ENCODE peak calls at places on chromosomes 13 and 19, in six cellular contexts. M is CD8-positive, alpha-beta T cell; T is GM12864; X is A549; E is Caco-2; P is DND-41. D is an unnamed sample.

GRCh38 chr19:41744850-41745249 is 10.5 kb upstream of the CEACAM6 start:
- DNase-seq in E (no peak), M (no peak), T (no peak), X (no peak), P (no peak), D (no peak)

GRCh38 chr19:29675650-29676186 is 10.5 kb downstream of the PLEKHF1 start:
- DNase-seq in M (no peak), P (no peak), T (no peak), X (no peak), E (no peak), D (no peak)

GRCh38 chr13:31890946-31891345 is 140.6 kb upstream of the FRY start:
- DNase-seq in P (no peak), E (no peak), T (no peak), X (no peak), M (no peak), D (no peak)

GRCh38 chr13:25455146-25455545 is 83.4 kb downstream of the ATP8A2 start:
- DNase-seq in T (no peak), P (no peak), E (no peak), M (no peak), X (no peak), D (peak; percentile 45)

GRCh38 chr13:61246351-61246750 is 169.3 kb downstream of the PCDH20 start:
- DNase-seq in E (no peak), P (no peak), X (no peak), T (no peak), M (no peak), D (no peak)

GRCh38 chr13:71218960-71219359 is 648.0 kb downstream of the DACH1 start:
- DNase-seq in X (peak; percentile 12), E (peak; percentile 54), M (no peak), T (no peak), P (no peak), D (no peak)

GRCh38 chr19:46499692-46500091 is 4.0 kb upstream of the PNMA8B start:
- DNase-seq in T (no peak), M (no peak), E (no peak), P (no peak), X (no peak), D (peak; percentile 42)

GRCh38 chr19:17259118-17259780 is 5.3 kb downstream of the USHBP1 start:
- DNase-seq in E (no peak), T (no peak), P (no peak), X (no peak), M (no peak), D (no peak)

GRCh38 chr13:109804654-109805053 is 18.3 kb upstream of the IRS2 start:
- DNase-seq in M (no peak), T (no peak), X (no peak), E (no peak), P (no peak), D (no peak)

GRCh38 chr19:34678421-34678820 is 943 bp downstream of the ZNF302 start:
- DNase-seq in P (no peak), M (no peak), T (no peak), E (no peak), X (no peak), D (no peak)

GRCh38 chr19:28793391-28794168 is 419.4 kb downstream of the UQCRFS1 start:
- DNase-seq in E (no peak), X (no peak), P (no peak), M (no peak), T (no peak), D (no peak)

GRCh38 chr19:13103585-13103923 is 896 bp upstream of the LYL1 start:
- DNase-seq in X (no peak), E (no peak), P (no peak), M (no peak), T (no peak), D (no peak)

GRCh38 chr19:13102666-13103584 is at the start of gene LYL1:
- DNase-seq in M (peak; percentile 28), P (no peak), X (peak; percentile 18), T (no peak), E (peak; percentile 74), D (no peak)

GRCh38 chr19:13104848-13105646 is 2.4 kb upstream of the LYL1 start:
- DNase-seq in T (no peak), M (peak; percentile 22), X (no peak), E (no peak), P (no peak), D (no peak)

GRCh38 chr19:13102416-13102665 is 317 bp downstream of the LYL1 start:
- DNase-seq in E (no peak), P (no peak), M (no peak), X (no peak), T (no peak), D (no peak)

DNA sequence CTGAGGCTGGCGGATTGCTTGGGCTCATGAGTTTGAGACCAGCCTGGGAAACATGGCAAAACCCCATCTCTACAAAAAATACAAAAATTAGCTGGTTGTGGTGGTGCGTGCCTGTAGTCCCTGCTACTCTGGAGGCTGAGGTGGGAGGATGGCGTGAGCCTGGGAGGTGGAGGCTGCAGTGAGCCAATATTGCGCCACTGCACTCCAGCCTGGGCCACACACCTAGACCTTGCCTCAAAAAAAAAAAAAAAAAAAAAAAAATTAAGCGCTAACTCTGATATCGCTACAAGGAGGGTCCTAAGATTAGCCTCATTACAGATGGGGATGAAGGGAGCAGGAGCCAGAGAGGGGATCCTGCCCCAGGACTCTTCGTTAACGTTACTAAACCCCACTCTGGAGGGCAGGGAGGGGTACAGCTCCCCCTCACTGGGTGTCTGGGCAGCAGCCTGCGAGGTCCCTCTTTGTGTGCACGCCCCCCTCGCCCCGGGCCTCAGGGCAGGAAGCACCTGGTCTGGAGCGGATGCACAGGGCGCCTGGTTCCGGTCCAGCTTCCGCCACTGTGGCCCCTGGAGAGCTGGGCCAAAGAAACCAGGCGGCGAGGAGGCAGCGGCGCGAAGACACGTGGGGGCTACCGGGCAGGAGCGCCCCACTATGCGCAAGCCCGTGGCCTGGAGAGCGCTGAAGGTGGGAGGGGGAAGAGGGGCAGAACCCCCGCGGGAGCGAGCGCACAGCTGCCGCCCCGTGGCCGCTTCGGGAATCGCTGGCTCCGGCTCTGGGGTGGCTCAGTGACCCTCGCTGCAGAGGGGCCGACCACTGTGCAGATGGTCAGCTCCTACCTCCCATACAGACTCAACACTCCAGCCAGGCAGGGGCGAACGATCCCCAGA is 1.5 kb upstream of the LYL1 start:
- DNase-seq in P (peak; percentile 53), T (no peak), X (no peak), E (no peak), M (peak; percentile 69), D (no peak)
- H3K4me3 ChIP-seq in P (no peak overlapping the region), T (peak overlapping the region; percentile 70), X (no peak overlapping the region), E (no peak overlapping the region), M (peak overlapping the region; percentile 81), D (no peak overlapping the region)

GRCh38 chr19:19115954-19116353 is 22.3 kb downstream of the TMEM161A start:
- DNase-seq in P (peak; percentile 42), X (peak; percentile 37), M (peak; percentile 55), E (no peak), T (peak; percentile 21), D (no peak)
- TF ChIP-seq CTCF in P (peak; percentile 70), X (peak; percentile 27), M (peak; percentile 17), E (peak; percentile 30), T (peak; percentile 81), D (peak; percentile 64)

GRCh38 chr13:85333511-85333910 is 465.7 kb downstream of the SLITRK6 start:
- DNase-seq in T (no peak), E (no peak), X (no peak), M (no peak), P (no peak), D (no peak)
- H3K4me3 ChIP-seq in T (no peak overlapping the region), E (no peak overlapping the region), X (no peak overlapping the region), M (no peak overlapping the region), P (no peak overlapping the region), D (no peak overlapping the region)

GRCh38 chr19:2129486-2129885 is 21.9 kb downstream of the AP3D1 start:
- DNase-seq in X (no peak), M (no peak), P (no peak), E (no peak), T (no peak), D (no peak)

GRCh38 chr19:2129022-2129421 is 22.3 kb downstream of the AP3D1 start:
- DNase-seq in E (no peak), X (no peak), P (no peak), T (no peak), M (no peak), D (no peak)

GRCh38 chr19:2129892-2130770 is 21.2 kb downstream of the AP3D1 start:
- DNase-seq in P (no peak), X (no peak), M (no peak), T (no peak), E (no peak), D (no peak)

GRCh38 chr19:2126879-2127518 is 24.4 kb downstream of the AP3D1 start:
- DNase-seq in P (no peak), T (no peak), E (no peak), M (no peak), X (no peak), D (no peak)

DNA sequence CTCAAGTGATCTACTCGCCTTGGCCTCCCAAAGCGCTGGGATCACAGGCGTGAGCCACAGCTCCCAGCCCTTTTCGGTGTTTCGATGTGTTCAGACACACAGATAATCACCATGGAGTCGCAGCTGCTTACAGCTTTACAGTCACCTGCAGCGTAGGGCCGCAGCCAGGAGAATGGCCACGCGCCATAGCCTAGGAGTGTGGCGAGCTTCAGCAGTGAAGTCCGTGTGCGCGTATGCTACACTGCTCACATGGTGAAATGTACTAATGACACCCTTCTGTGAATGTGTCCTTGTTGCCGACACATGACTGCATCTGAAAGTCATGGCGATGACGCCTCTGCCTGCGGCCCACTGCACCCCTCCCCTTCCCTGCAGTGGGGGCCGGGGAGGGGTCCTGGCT is 23.6 kb downstream of the AP3D1 start:
- DNase-seq in P (no peak), T (no peak), E (no peak), M (no peak), X (no peak), D (no peak)
- TF ChIP-seq CTCF in P (no peak), T (no peak), E (no peak), M (no peak), X (no peak), D (no peak)

GRCh38 chr19:18287836-18288772 is 6.7 kb upstream of the JUND start:
- DNase-seq in P (no peak), X (no peak), E (no peak), M (no peak), T (no peak), D (no peak)
- H3K4me3 ChIP-seq in P (no peak overlapping the region), X (no peak overlapping the region), E (no peak overlapping the region), M (no peak overlapping the region), T (no peak overlapping the region), D (no peak overlapping the region)

DNA sequence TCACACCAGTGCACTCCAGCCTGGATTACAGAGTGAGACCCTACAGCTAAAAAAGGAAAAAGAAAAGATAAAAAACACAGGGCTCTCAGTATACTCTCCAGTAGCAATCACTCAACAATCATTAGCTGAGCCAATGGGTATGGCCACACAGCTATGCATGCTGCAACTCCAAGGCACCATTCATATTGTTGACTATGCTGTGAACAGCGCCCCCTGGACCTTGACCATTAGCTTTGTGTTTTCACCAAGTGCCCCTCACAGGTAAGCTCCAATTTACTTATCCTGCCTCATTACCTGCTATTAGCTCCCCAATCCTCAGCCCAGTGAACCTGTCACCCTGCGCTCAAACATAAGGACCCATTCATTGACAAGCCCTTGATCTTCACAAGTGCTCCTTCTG is 35.8 kb downstream of the ZIC5 start:
- DNase-seq in E (no peak), M (no peak), X (no peak), P (no peak), T (no peak), D (no peak)
- TF ChIP-seq CTCF in E (peak; percentile 22), M (no peak), X (no peak), P (no peak), T (peak; percentile 20), D (peak; percentile 2)